ENCODE peak calls at places on chromosome 7, in four cellular contexts. One of them, this sample, is unnamed.

GRCh38 chr7:22549667-22550513 is 49.9 kb upstream of the STEAP1B start:
- DNase-seq in aorta: no peak
- DNase-seq in CD8-positive, alpha-beta memory T cell: no peak
- DNase-seq in kidney: no peak
- DNase-seq in this sample: peak; percentile 61

GRCh38 chr7:117082636-117083035 is 129.3 kb downstream of the ST7 start:
- DNase-seq in CD8-positive, alpha-beta memory T cell: no peak
- DNase-seq in kidney: no peak
- DNase-seq in aorta: no peak
- DNase-seq in this sample: no peak

GRCh38 chr7:45384499-45384898 is 189.7 kb upstream of the ADCY1 start:
- DNase-seq in aorta: no peak
- DNase-seq in CD8-positive, alpha-beta memory T cell: no peak
- DNase-seq in kidney: no peak
- DNase-seq in this sample: no peak

GRCh38 chr7:82740246-82740848 is 296.8 kb upstream of the CACNA2D1 start:
- DNase-seq in aorta: no peak
- DNase-seq in CD8-positive, alpha-beta memory T cell: no peak
- DNase-seq in kidney: no peak
- DNase-seq in this sample: no peak

GRCh38 chr7:41685684-41686083 is 17.2 kb downstream of the INHBA start:
- DNase-seq in aorta: no peak
- DNase-seq in CD8-positive, alpha-beta memory T cell: no peak
- DNase-seq in kidney: no peak
- DNase-seq in this sample: no peak

GRCh38 chr7:70392870-70393269 is 739.1 kb upstream of the GALNT17 start:
- DNase-seq in aorta: no peak
- DNase-seq in kidney: no peak
- DNase-seq in CD8-positive, alpha-beta memory T cell: no peak
- DNase-seq in this sample: no peak

GRCh38 chr7:116977172-116977571 is 23.9 kb downstream of the ST7 start:
- DNase-seq in kidney: no peak
- DNase-seq in CD8-positive, alpha-beta memory T cell: no peak
- DNase-seq in aorta: no peak
- DNase-seq in this sample: no peak

GRCh38 chr7:19105546-19105945 is 11.9 kb downstream of the TWIST1 start:
- DNase-seq in aorta: no peak
- DNase-seq in kidney: no peak
- DNase-seq in CD8-positive, alpha-beta memory T cell: no peak
- DNase-seq in this sample: no peak

GRCh38 chr7:130649004-130649790 is 19.4 kb downstream of the COPG2 start:
- DNase-seq in CD8-positive, alpha-beta memory T cell: no peak
- DNase-seq in kidney: no peak
- DNase-seq in aorta: no peak
- DNase-seq in this sample: no peak

GRCh38 chr7:135748770-135749169 is at the start of gene FAM180A:
- DNase-seq in kidney: no peak
- DNase-seq in CD8-positive, alpha-beta memory T cell: no peak
- DNase-seq in aorta: peak; percentile 88
- DNase-seq in this sample: peak; percentile 91
- H3K4me3 ChIP-seq in kidney: peak within 1 kb of the TSS; percentile 42
- H3K4me3 ChIP-seq in CD8-positive, alpha-beta memory T cell: no peak within 1 kb of the TSS
- H3K4me3 ChIP-seq in aorta: peak within 1 kb of the TSS; percentile 65
- H3K4me3 ChIP-seq in this sample: peak within 1 kb of the TSS; percentile 24

GRCh38 chr7:158818325-158819213 is 10.7 kb downstream of the ESYT2 start:
- DNase-seq in aorta: peak; percentile 94
- DNase-seq in CD8-positive, alpha-beta memory T cell: peak; percentile 58
- DNase-seq in kidney: peak; percentile 97
- DNase-seq in this sample: peak; percentile 92
- H3K4me3 ChIP-seq in aorta: no peak overlapping the region
- H3K4me3 ChIP-seq in CD8-positive, alpha-beta memory T cell: peak overlapping the region; percentile 39
- H3K4me3 ChIP-seq in kidney: peak overlapping the region; percentile 28
- H3K4me3 ChIP-seq in this sample: peak overlapping the region; percentile 23

GRCh38 chr7:25850730-25851129 is 301.3 kb upstream of the NFE2L3 start:
- DNase-seq in kidney: no peak
- DNase-seq in aorta: no peak
- DNase-seq in CD8-positive, alpha-beta memory T cell: no peak
- DNase-seq in this sample: no peak

GRCh38 chr7:25852249-25852994 is 299.6 kb upstream of the NFE2L3 start:
- DNase-seq in aorta: no peak
- DNase-seq in CD8-positive, alpha-beta memory T cell: no peak
- DNase-seq in kidney: peak; percentile 88
- DNase-seq in this sample: no peak

GRCh38 chr7:25852995-25853713 is 298.8 kb upstream of the NFE2L3 start:
- DNase-seq in aorta: no peak
- DNase-seq in CD8-positive, alpha-beta memory T cell: no peak
- DNase-seq in kidney: no peak
- DNase-seq in this sample: no peak

GRCh38 chr7:25849361-25850184 is 302.4 kb upstream of the NFE2L3 start:
- DNase-seq in kidney: no peak
- DNase-seq in CD8-positive, alpha-beta memory T cell: no peak
- DNase-seq in aorta: peak; percentile 59
- DNase-seq in this sample: no peak

DNA sequence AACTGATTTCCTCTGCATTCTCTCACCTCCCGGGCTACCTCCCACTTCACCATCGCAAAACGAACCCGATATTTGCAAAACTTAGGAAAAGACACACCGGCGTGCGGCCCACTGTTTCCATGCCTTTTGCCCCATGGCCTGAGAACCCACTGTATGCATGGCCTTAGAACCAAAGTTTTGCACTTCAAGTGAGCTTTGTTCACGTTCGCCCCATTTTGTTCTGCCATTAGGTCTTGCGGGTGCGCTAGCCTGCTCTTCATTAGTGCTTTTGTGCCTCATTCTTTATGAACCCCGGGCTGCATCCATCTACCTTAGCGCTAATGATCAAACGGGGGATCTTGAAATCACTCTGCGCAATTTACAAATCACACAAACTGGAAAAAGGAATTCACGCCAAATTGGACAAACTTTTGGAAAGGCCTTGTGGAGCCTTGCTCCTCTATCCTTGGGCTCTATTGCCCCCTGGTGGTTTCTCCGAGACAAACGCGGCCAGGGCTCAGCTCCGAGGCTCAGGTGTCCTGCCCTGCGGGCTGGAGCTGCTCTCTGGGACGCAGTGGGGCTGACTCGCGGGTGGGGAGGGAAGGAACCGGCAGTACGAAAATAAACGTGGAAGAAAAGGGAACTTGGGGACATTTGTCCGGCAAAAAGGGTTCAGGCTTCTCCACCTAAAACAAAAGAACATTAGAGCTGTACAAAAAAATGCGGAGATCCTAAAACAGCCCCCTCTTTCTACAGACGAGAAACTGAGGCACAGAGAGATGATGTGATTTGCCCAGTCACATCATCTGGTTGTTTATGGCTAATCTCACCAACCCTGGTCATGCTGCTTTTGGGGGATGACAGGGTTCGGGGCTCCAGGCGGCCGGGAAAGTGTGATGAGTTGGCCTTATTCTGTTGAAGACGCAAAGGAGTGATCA is 300.4 kb upstream of the NFE2L3 start:
- DNase-seq in kidney: peak; percentile 91
- DNase-seq in CD8-positive, alpha-beta memory T cell: no peak
- DNase-seq in aorta: peak; percentile 84
- DNase-seq in this sample: peak; percentile 94
- H3K4me3 ChIP-seq in kidney: no peak overlapping the region
- H3K4me3 ChIP-seq in CD8-positive, alpha-beta memory T cell: no peak overlapping the region
- H3K4me3 ChIP-seq in aorta: no peak overlapping the region
- H3K4me3 ChIP-seq in this sample: peak overlapping the region; percentile 32

GRCh38 chr7:5063698-5064097 is 18.0 kb downstream of the RBAK start:
- DNase-seq in CD8-positive, alpha-beta memory T cell: no peak
- DNase-seq in aorta: no peak
- DNase-seq in kidney: no peak
- DNase-seq in this sample: no peak
- H3K4me3 ChIP-seq in CD8-positive, alpha-beta memory T cell: peak overlapping the region; percentile 12
- H3K4me3 ChIP-seq in aorta: peak overlapping the region; percentile 26
- H3K4me3 ChIP-seq in kidney: peak overlapping the region; percentile 42
- H3K4me3 ChIP-seq in this sample: no peak overlapping the region

DNA sequence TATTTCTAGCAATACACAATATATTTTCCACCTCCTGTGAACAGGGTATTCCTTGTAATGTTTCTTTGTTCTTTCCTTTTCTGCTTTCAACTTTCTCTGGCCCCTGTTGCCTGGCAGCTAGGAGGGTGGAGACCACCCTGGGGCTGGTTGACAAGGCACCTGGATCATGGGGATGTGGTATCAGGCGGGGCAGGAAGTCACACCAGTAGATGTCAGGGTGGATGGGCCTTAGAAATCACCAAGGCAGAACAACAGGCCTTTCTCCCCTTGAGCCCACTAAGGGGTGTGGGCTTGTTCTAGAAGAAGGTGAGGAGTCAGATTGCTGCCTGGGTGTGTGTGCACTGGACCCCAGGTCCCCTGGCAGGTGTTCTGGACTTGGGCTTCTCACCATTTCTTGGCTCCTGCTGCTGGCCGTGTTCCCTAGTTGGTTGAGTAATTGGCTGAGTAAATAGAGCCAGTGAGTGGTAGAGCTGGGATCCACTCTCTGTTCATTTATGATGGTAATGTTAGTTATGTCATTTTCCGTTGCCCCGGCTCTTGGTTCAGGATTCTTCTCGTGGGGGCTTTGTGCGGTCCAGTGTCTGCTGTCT is 24.9 kb downstream of the ZNF783 start:
- DNase-seq in aorta: no peak
- DNase-seq in CD8-positive, alpha-beta memory T cell: no peak
- DNase-seq in kidney: no peak
- DNase-seq in this sample: no peak
- H3K4me3 ChIP-seq in aorta: no peak overlapping the region
- H3K4me3 ChIP-seq in CD8-positive, alpha-beta memory T cell: no peak overlapping the region
- H3K4me3 ChIP-seq in kidney: no peak overlapping the region
- H3K4me3 ChIP-seq in this sample: no peak overlapping the region

GRCh38 chr7:97006951-97007861 is 1.9 kb downstream of the DLX6 start:
- DNase-seq in kidney: peak; percentile 52
- DNase-seq in CD8-positive, alpha-beta memory T cell: no peak
- DNase-seq in aorta: no peak
- DNase-seq in this sample: no peak

GRCh38 chr7:97004237-97004930 is 969 bp upstream of the DLX6 start:
- DNase-seq in CD8-positive, alpha-beta memory T cell: no peak
- DNase-seq in kidney: no peak
- DNase-seq in aorta: no peak
- DNase-seq in this sample: no peak

GRCh38 chr7:97005764-97006145 is 402 bp downstream of the DLX6 start:
- DNase-seq in aorta: no peak
- DNase-seq in CD8-positive, alpha-beta memory T cell: no peak
- DNase-seq in kidney: no peak
- DNase-seq in this sample: no peak

GRCh38 chr7:97004931-97005763 is at the start of gene DLX6:
- DNase-seq in kidney: peak; percentile 74
- DNase-seq in CD8-positive, alpha-beta memory T cell: no peak
- DNase-seq in aorta: peak; percentile 56
- DNase-seq in this sample: peak; percentile 78

DNA sequence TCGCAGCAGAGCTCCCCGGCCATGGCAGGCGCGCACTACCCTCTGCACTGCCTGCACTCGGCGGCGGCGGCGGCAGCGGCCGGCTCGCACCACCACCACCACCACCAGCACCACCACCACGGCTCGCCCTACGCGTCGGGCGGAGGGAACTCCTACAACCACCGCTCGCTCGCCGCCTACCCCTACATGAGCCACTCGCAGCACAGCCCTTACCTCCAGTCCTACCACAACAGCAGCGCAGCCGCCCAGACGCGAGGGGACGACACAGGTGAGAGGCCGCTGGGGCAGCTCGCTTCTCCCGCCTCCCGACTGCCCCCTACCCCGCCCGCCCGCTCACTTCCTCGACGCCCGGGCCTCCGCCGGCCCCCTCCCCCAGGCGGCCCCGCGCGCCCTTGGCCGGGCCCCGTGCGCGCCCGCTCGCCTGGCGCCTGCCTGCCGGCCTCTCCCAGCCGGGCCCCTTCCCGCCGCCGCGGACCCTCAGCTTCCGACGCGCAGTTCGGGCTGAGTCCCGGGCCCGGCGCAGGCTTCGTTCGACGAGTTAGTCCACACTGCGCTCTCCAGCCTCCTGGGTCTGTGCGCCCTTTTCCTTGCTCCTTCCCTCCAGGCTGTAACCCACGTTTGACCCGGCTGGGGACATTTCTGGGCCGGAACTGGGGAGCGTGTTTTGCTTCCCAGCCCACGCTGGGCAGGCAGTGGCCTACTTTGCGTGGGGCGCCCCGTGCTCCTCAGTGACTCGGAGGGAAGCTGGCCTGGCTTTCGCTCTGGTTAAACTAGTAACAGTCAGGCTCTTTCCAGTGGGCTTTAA is 995 bp downstream of the DLX6 start:
- DNase-seq in kidney: peak; percentile 86
- DNase-seq in aorta: no peak
- DNase-seq in CD8-positive, alpha-beta memory T cell: no peak
- DNase-seq in this sample: no peak
- H3K4me3 ChIP-seq in kidney: no peak overlapping the region
- H3K4me3 ChIP-seq in aorta: peak overlapping the region; percentile 8
- H3K4me3 ChIP-seq in CD8-positive, alpha-beta memory T cell: no peak overlapping the region
- H3K4me3 ChIP-seq in this sample: peak overlapping the region; percentile 42

This sample was measured in sigmoid colon.